ENCODE peak calls at places on chromosome 9, in nine cellular contexts. R is ovary; O is fibroblast of gingiva; S is naive thymus-derived CD8-positive, alpha-beta T cell; P is activated T-cell treated with anti-CD3 and anti-CD28 coated beads, Interleukin-2, amount 50 U/mL, for 24 hours; Y is cardiac muscle cell; W is AG09319; Z is EH; I is iPS-NIHi11. C is an unnamed sample.

GRCh38 chr9:136990233-136990911 is 1.9 kb upstream of the PAXX start:
- DNase-seq in R (no peak), O (no peak), S (no peak), P (no peak), Y (no peak), W (no peak), Z (no peak), I (no peak), C (no peak)

GRCh38 chr9:15642369-15642962 is 89.6 kb downstream of the CCDC171 start:
- DNase-seq in R (no peak), O (peak; percentile 51), S (no peak), P (no peak), Y (peak; percentile 59), W (peak; percentile 8), Z (peak; percentile 41), I (peak; percentile 39), C (no peak)

GRCh38 chr9:38295751-38296150 is 96.8 kb upstream of the ALDH1B1 start:
- DNase-seq in R (no peak), O (no peak), S (no peak), P (no peak), Y (no peak), W (no peak), Z (no peak), I (no peak), C (no peak)

GRCh38 chr9:108161520-108161919 is 672.0 kb upstream of the KLF4 start:
- DNase-seq in R (no peak), O (no peak), S (no peak), P (no peak), Y (no peak), W (no peak), Z (no peak), I (no peak), C (no peak)

GRCh38 chr9:92807757-92808725 is 43.4 kb upstream of the BICD2 start:
- DNase-seq in R (no peak), O (no peak), S (peak; percentile 30), P (peak; percentile 61), Y (peak; percentile 1), W (no peak), Z (no peak), I (peak; percentile 15), C (peak; percentile 17)

GRCh38 chr9:116073826-116074225 is 79.8 kb upstream of the PAPPA start:
- DNase-seq in R (no peak), O (peak; percentile 16), S (no peak), P (no peak), Y (no peak), W (no peak), Z (peak; percentile 86), I (no peak), C (no peak)

GRCh38 chr9:3740690-3741419 is 215.1 kb upstream of the RFX3 start:
- DNase-seq in R (no peak), O (no peak), S (no peak), P (no peak), Y (no peak), W (no peak), Z (peak; percentile 59), I (no peak), C (no peak)

GRCh38 chr9:127676636-127677035 is 30.2 kb upstream of the CFAP157 start:
- DNase-seq in R (no peak), O (no peak), S (no peak), P (no peak), Y (no peak), W (no peak), Z (no peak), I (no peak), C (no peak)

GRCh38 chr9:85511746-85512145 is 230.0 kb downstream of the AGTPBP1 start:
- DNase-seq in R (no peak), O (no peak), S (no peak), P (no peak), Y (no peak), W (no peak), Z (no peak), I (no peak), C (no peak)

GRCh38 chr9:136351237-136351800 is 12.2 kb downstream of the DNLZ start:
- DNase-seq in R (no peak), O (no peak), S (no peak), P (no peak), Y (no peak), W (no peak), Z (no peak), I (no peak), C (no peak)

GRCh38 chr9:112327718-112328450 is 5.5 kb downstream of the PTBP3 start:
- DNase-seq in R (no peak), O (no peak), S (no peak), P (no peak), Y (no peak), W (no peak), Z (peak; percentile 36), I (no peak), C (no peak)

GRCh38 chr9:14212697-14213420 is 101.1 kb downstream of the NFIB start:
- DNase-seq in R (no peak), O (no peak), S (no peak), P (no peak), Y (no peak), W (no peak), Z (no peak), I (no peak), C (no peak)

GRCh38 chr9:15837079-15837679 is 284.3 kb downstream of the CCDC171 start:
- DNase-seq in R (no peak), O (peak; percentile 41), S (no peak), P (no peak), Y (peak; percentile 74), W (peak; percentile 12), Z (peak; percentile 71), I (peak; percentile 60), C (no peak)

GRCh38 chr9:5446451-5447236 is 3.7 kb upstream of the CD274 start:
- DNase-seq in R (no peak), O (no peak), S (no peak), P (no peak), Y (no peak), W (no peak), Z (peak; percentile 40), I (no peak), C (no peak)

GRCh38 chr9:110206388-110206787 is 1.6 kb downstream of the C9orf152 start:
- DNase-seq in R (no peak), O (no peak), S (no peak), P (no peak), Y (no peak), W (no peak), Z (no peak), I (no peak), C (no peak)

GRCh38 chr9:971901-972511 is 4.4 kb upstream of the DMRT3 start:
- DNase-seq in R (no peak), O (no peak), S (no peak), P (no peak), Y (peak; percentile 67), W (no peak), Z (no peak), I (peak; percentile 83), C (no peak)

GRCh38 chr9:129290606-129291005 is 112.5 kb upstream of the IER5L start:
- DNase-seq in R (peak; percentile 24), O (no peak), S (no peak), P (peak; percentile 17), Y (no peak), W (no peak), Z (no peak), I (no peak), C (no peak)